ENCODE peak calls at places on chromosomes 11 and 22, in nine cellular contexts. P is fibroblast of lung, H is neuronal stem cell, R is PC-9, S is hepatocyte, Z is neural progenitor cell, Y is GM23248, J is IMR-90, O is astrocyte. G is an unnamed sample.

GRCh38 chr11:46288451-46288850 is 11.0 kb downstream of the CREB3L1 start:
- DNase-seq in P (no peak), H (no peak), R (no peak), S (no peak), Z (no peak), Y (no peak), J (no peak), O (no peak), G (no peak)

GRCh38 chr11:57885298-57886035 is 123.9 kb downstream of the CTNND1 start:
- DNase-seq in P (peak), H (peak), R (no peak), S (peak), Z (peak), Y (peak), J (peak), O (peak), G (peak)

GRCh38 chr11:123518496-123519054 is 88.5 kb downstream of the GRAMD1B start:
- DNase-seq in P (no peak), H (no peak), R (no peak), S (no peak), Z (no peak), Y (peak), J (no peak), O (no peak), G (no peak)

GRCh38 chr11:9849384-9849783 is 185.5 kb downstream of the SWAP70 start:
- DNase-seq in P (no peak), H (no peak), R (no peak), S (no peak), Z (no peak), Y (no peak), J (no peak), O (no peak), G (no peak)

GRCh38 chr11:80103149-80103859 is 662.5 kb upstream of the TENM4 start:
- DNase-seq in P (peak), H (no peak), R (peak), S (peak), Z (no peak), Y (peak), J (peak), O (peak), G (no peak)

GRCh38 chr11:5596611-5597201 is at the start of gene TRIM6:
- DNase-seq in P (peak), H (peak), R (peak), S (peak), Z (peak), Y (peak), J (peak), O (peak), G (peak)

GRCh38 chr11:57357827-57358226 is 19.7 kb downstream of the P2RX3 start:
- DNase-seq in P (no peak), H (no peak), R (no peak), S (peak), Z (no peak), Y (peak), J (peak), O (no peak), G (no peak)

GRCh38 chr11:86812981-86813380 is 12.6 kb downstream of the PRSS23 start:
- DNase-seq in P (no peak), H (no peak), R (no peak), S (no peak), Z (no peak), Y (no peak), J (peak), O (no peak), G (no peak)

GRCh38 chr22:36467042-36467810 is 14.2 kb downstream of the TXN2 start:
- DNase-seq in P (peak), H (no peak), R (peak), S (no peak), Z (no peak), Y (peak), J (peak), O (peak), G (no peak)

GRCh38 chr11:2766166-2766565 is 66.4 kb upstream of the KCNQ1OT1 start:
- DNase-seq in P (no peak), H (no peak), R (no peak), S (no peak), Z (no peak), Y (no peak), J (no peak), O (no peak), G (no peak)

GRCh38 chr11:117300301-117300700 is 9.2 kb downstream of the BACE1-AS start:
- DNase-seq in P (peak), H (peak), R (no peak), S (peak), Z (peak), Y (peak), J (peak), O (peak), G (no peak)

GRCh38 chr22:47918276-47918928 is 1156.0 kb downstream of the TBC1D22A start:
- DNase-seq in P (no peak), H (no peak), R (no peak), S (no peak), Z (no peak), Y (no peak), J (no peak), O (no peak), G (no peak)

GRCh38 chr11:102582140-102582539 is 43.0 kb downstream of the MMP20 start:
- DNase-seq in P (no peak), H (no peak), R (no peak), S (no peak), Z (no peak), Y (no peak), J (no peak), O (no peak), G (no peak)

GRCh38 chr11:9906043-9906791 is 242.3 kb downstream of the SWAP70 start:
- DNase-seq in P (peak), H (no peak), R (peak), S (peak), Z (peak), Y (peak), J (peak), O (peak), G (peak)

GRCh38 chr11:91608662-91609061 is 616.0 kb upstream of the FAT3 start:
- DNase-seq in P (no peak), H (no peak), R (no peak), S (no peak), Z (no peak), Y (no peak), J (no peak), O (no peak), G (peak)

GRCh38 chr11:200224-201003 is 6.8 kb downstream of the BET1L start:
- DNase-seq in P (no peak), H (no peak), R (no peak), S (no peak), Z (no peak), Y (no peak), J (no peak), O (no peak), G (no peak)

GRCh38 chr11:1237851-1238250 is 15.0 kb downstream of the MUC5B start:
- DNase-seq in P (no peak), H (no peak), R (no peak), S (no peak), Z (no peak), Y (no peak), J (no peak), O (no peak), G (no peak)

GRCh38 chr22:17929909-17930308 is 94.5 kb downstream of the MICAL3 start:
- DNase-seq in P (no peak), H (no peak), R (no peak), S (no peak), Z (no peak), Y (no peak), J (no peak), O (no peak), G (no peak)

GRCh38 chr11:79697905-79698304 is 257.1 kb upstream of the TENM4 start:
- DNase-seq in P (no peak), H (no peak), R (no peak), S (no peak), Z (no peak), Y (no peak), J (no peak), O (no peak), G (no peak)

GRCh38 chr11:67613960-67614715 is 7.4 kb downstream of the NDUFV1 start:
- DNase-seq in P (peak), H (peak), R (peak), S (peak), Z (peak), Y (peak), J (peak), O (no peak), G (no peak)

GRCh38 chr11:44988981-44989635 is 38.4 kb upstream of the TP53I11 start:
- DNase-seq in P (no peak), H (no peak), R (no peak), S (no peak), Z (no peak), Y (no peak), J (no peak), O (no peak), G (no peak)

GRCh38 chr22:37589607-37590006 is 9.7 kb upstream of the LGALS2 start:
- DNase-seq in P (no peak), H (no peak), R (no peak), S (no peak), Z (no peak), Y (no peak), J (no peak), O (no peak), G (no peak)

GRCh38 chr11:96188625-96189006 is 154.4 kb downstream of the MAML2 start:
- DNase-seq in P (peak), H (no peak), R (no peak), S (no peak), Z (no peak), Y (peak), J (peak), O (peak), G (no peak)

GRCh38 chr22:45292675-45293402 is 8.1 kb downstream of the UPK3A start:
- DNase-seq in P (no peak), H (no peak), R (no peak), S (no peak), Z (no peak), Y (no peak), J (no peak), O (no peak), G (no peak)

GRCh38 chr22:41907436-41908401 is 7.2 kb downstream of the SHISA8 start:
- DNase-seq in P (no peak), H (no peak), R (no peak), S (no peak), Z (peak), Y (peak), J (peak), O (no peak), G (no peak)
- H3K4me2 ChIP-seq in P (no peak), H (no peak), R (no peak), S (no peak), Z (no peak), Y (no peak), J (no peak), O (no peak), G (no peak)

GRCh38 chr22:22165936-22166710 is 78.5 kb upstream of the VPREB1 start:
- DNase-seq in P (no peak), H (no peak), R (no peak), S (no peak), Z (no peak), Y (no peak), J (no peak), O (no peak), G (no peak)
- H3K4me2 ChIP-seq in P (no peak), H (no peak), R (no peak), S (no peak), Z (no peak), Y (no peak), J (no peak), O (no peak), G (no peak)

GRCh38 chr11:120381401-120381800 is 45.2 kb downstream of the ARHGEF12 start:
- DNase-seq in P (no peak), H (no peak), R (no peak), S (no peak), Z (no peak), Y (no peak), J (no peak), O (no peak), G (no peak)
- H3K4me2 ChIP-seq in P (peak), H (no peak), R (no peak), S (no peak), Z (no peak), Y (no peak), J (peak), O (no peak), G (peak)

DNA sequence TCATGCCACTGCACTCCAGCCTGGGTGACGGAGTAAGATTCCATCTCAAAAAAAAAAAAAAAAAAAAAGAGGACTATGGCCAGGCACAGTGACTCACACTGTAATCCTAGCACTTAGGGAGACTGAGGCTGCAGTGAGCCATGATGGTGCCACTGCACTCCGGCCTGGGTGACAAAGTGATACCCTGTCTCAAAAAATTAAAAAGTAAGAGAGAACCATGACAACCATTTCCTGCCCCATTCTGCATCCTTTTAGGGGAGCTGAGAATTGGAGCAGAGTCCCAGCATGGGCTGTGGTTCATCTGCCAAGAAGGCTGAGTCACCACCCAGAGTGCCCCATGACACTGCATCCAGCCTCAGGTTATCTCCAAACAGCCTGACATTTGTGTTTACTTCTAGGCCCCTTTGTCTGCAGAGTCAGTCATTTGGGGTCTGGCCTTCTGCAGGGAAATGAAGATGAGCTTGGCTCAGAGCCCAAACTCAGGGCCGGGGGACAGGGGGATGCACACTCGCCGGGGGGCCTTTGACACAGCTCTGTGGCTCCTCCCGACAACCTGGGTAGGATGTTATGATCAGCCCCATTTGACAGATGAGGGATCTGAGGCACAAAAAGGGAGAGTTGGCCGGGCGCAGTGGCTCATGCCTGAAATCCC is 4.7 kb downstream of the CSDC2 start:
- DNase-seq in P (peak), H (no peak), R (peak), S (peak), Z (no peak), Y (peak), J (peak), O (peak), G (peak)
- H3K4me2 ChIP-seq in P (no peak), H (no peak), R (peak), S (no peak), Z (no peak), Y (no peak), J (peak), O (peak), G (peak)

GRCh38 chr22:50281384-50281760 is 11.2 kb upstream of the MAPK11 start:
- DNase-seq in P (no peak), H (no peak), R (no peak), S (no peak), Z (no peak), Y (no peak), J (no peak), O (no peak), G (no peak)
- H3K4me2 ChIP-seq in P (no peak), H (no peak), R (peak), S (no peak), Z (no peak), Y (no peak), J (no peak), O (no peak), G (no peak)

DNA sequence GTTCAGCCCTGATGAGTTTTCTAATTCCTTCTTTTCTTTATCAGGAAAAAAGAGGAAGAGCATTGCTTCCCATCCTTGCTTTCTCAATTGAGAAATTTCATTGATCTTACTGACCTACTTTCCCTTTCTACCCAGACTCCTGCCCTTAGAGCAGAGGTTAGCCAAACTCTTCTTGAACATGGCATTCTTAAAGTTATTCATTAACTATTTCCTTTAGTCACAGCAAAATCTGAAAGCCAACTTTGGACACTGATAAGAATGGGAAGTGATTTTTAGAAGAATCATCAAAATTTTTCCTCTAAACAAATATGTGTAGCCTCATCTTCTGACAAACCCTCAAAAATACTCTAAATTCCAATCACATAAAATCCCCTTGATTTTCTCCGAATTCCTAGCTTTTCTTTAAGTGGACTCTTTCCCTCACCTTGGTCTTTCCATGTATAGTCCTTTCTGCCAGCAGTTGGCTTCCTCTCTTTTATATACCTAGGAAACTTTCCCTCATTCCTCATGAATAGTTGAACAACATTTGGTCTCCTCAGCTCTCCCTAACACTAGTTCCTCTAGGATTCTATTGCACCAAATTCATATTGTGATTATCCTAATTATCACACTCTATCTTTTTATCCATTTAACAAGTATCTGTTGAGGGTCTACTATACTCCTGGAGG is 566.7 kb upstream of the CCDC90B start:
- DNase-seq in P (no peak), H (no peak), R (no peak), S (peak), Z (no peak), Y (no peak), J (no peak), O (no peak), G (no peak)
- H3K4me2 ChIP-seq in P (no peak), H (no peak), R (no peak), S (no peak), Z (no peak), Y (no peak), J (no peak), O (no peak), G (no peak)

GRCh38 chr11:112348480-112349029 is 87.9 kb upstream of the PLET1 start:
- DNase-seq in P (no peak), H (no peak), R (no peak), S (no peak), Z (no peak), Y (no peak), J (no peak), O (no peak), G (no peak)

GRCh38 chr11:112345166-112345565 is 84.5 kb upstream of the PLET1 start:
- DNase-seq in P (no peak), H (no peak), R (no peak), S (no peak), Z (no peak), Y (no peak), J (no peak), O (no peak), G (no peak)

GRCh38 chr11:112344040-112344413 is 83.4 kb upstream of the PLET1 start:
- DNase-seq in P (no peak), H (no peak), R (no peak), S (no peak), Z (no peak), Y (no peak), J (no peak), O (no peak), G (no peak)

GRCh38 chr11:112345708-112346107 is 85.0 kb upstream of the PLET1 start:
- DNase-seq in P (no peak), H (no peak), R (no peak), S (no peak), Z (peak), Y (no peak), J (no peak), O (no peak), G (no peak)

DNA sequence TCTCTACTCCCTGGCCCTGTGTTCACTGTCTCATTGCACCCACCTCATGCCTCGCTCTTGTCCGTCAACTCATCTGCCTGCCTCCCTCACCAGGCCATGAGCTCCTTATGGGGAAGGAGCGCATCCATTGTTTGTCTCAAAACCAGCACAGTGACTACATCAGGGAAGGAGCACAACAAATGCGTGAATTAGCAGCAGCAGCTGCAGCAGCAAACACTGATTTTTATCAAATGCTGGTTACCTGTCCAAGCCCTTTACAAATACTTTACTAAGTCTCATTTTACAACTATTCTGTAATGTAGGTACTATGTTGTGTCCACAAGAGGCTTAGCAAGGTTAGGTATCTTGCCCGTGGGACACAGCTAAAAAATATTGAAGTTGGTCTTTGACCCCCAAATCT is 85.9 kb upstream of the PLET1 start:
- DNase-seq in P (no peak), H (no peak), R (no peak), S (no peak), Z (no peak), Y (no peak), J (no peak), O (no peak), G (no peak)
- H3K4me2 ChIP-seq in P (no peak), H (no peak), R (no peak), S (no peak), Z (no peak), Y (no peak), J (no peak), O (no peak), G (no peak)